ENCODE peak calls at places on chromosomes 11 and 22, in nine cellular contexts. E is HuH-7.5; G is lung microvascular endothelial cell; F is stimulated activated CD4-positive, alpha-beta T cell treated with anti-CD3 and anti-CD28 coated beads, Interleukin-12 subunit alpha, Interleukin-12 subunit beta, amount 100 ng/mL, for 4 hours; I is psoas muscle; L is pons; A is GM04503; R is activated CD4-positive, alpha-beta T cell treated with anti-CD3 and anti-CD28 coated beads, Interleukin-2, amount 50 U/mL, for 4 hours; J is heart left ventricle. S is an unnamed sample.

GRCh38 chr11:2099523-2100316 is 39.5 kb downstream of the IGF2 start:
- DNase-seq in I (peak), R (no peak), F (no peak), L (no peak), J (peak), E (no peak), G (peak), A (no peak), S (peak)

GRCh38 chr11:65506770-65507485 is 8.1 kb downstream of the MALAT1 start:
- DNase-seq in F (no peak), I (peak), L (peak), R (no peak), J (no peak), G (no peak), A (no peak), E (no peak), S (no peak)

GRCh38 chr22:27074016-27074415 is 416.6 kb downstream of the MIAT start:
- DNase-seq in L (no peak), R (no peak), G (no peak), I (no peak), A (no peak), E (no peak), J (no peak), F (no peak), S (no peak)

GRCh38 chr11:34745209-34745608 is 124.3 kb downstream of the EHF start:
- DNase-seq in I (no peak), F (no peak), A (no peak), R (no peak), E (no peak), J (no peak), L (no peak), G (no peak), S (no peak)

GRCh38 chr22:45105281-45105700 is 58.4 kb upstream of the NUP50 start:
- DNase-seq in A (peak), L (no peak), R (no peak), J (no peak), F (no peak), I (no peak), E (no peak), G (no peak), S (no peak)

GRCh38 chr22:41682033-41682807 is 6.4 kb downstream of the SNU13 start:
- DNase-seq in L (peak), A (no peak), E (no peak), J (peak), F (peak), I (peak), R (peak), G (peak), S (peak)

GRCh38 chr11:75174781-75175370 is 24.0 kb downstream of the SLCO2B1 start:
- DNase-seq in A (peak), R (no peak), F (no peak), J (peak), E (no peak), L (peak), I (no peak), G (no peak), S (no peak)

GRCh38 chr22:21621891-21622623 is 7.8 kb downstream of the YDJC start:
- DNase-seq in F (no peak), R (no peak), E (no peak), L (no peak), G (no peak), A (no peak), I (no peak), J (no peak), S (peak)

GRCh38 chr11:501683-502287 is 5.3 kb downstream of the RNH1 start:
- DNase-seq in L (no peak), E (no peak), I (peak), G (no peak), A (no peak), J (peak), F (no peak), R (no peak), S (no peak)

GRCh38 chr11:102007567-102008437 is 39.4 kb upstream of the CFAP300 start:
- DNase-seq in A (peak), L (peak), E (no peak), J (no peak), I (no peak), F (no peak), R (no peak), G (peak), S (no peak)

GRCh38 chr11:69984457-69985261 is 93.5 kb upstream of the ANO1 start:
- DNase-seq in F (no peak), J (no peak), G (no peak), L (no peak), R (no peak), I (peak), A (no peak), E (no peak), S (no peak)

GRCh38 chr11:65545853-65546216 is 12.3 kb downstream of the LTBP3 start:
- DNase-seq in L (no peak), G (no peak), E (no peak), A (no peak), F (no peak), I (no peak), J (no peak), R (no peak), S (no peak)

GRCh38 chr11:34426766-34427170 is 12.0 kb upstream of the CAT start:
- DNase-seq in J (no peak), G (no peak), L (no peak), I (no peak), R (no peak), E (no peak), A (peak), F (no peak), S (no peak)

GRCh38 chr11:95262994-95263764 is 32.2 kb upstream of the SESN3 start:
- DNase-seq in I (no peak), L (no peak), R (no peak), A (no peak), G (no peak), E (no peak), F (no peak), J (no peak), S (no peak)

S was measured in Right ventricle myocardium superior.